ENCODE peak calls at places on chromosomes 3 and 15, in four cellular contexts. Y is astrocyte, Z is PC-3, S is right lobe of liver. T is an unnamed sample.

GRCh38 chr15:68631621-68632051 is 52.8 kb downstream of the CORO2B start:
- DNase-seq in Y (no peak), Z (no peak), S (no peak), T (no peak)

GRCh38 chr15:39358441-39359041 is 222.3 kb upstream of the THBS1 start:
- DNase-seq in Y (peak; percentile 89), Z (peak; percentile 75), S (no peak), T (peak; percentile 47)

GRCh38 chr15:89429023-89429422 is 67.4 kb downstream of the RHCG start:
- DNase-seq in Y (no peak), Z (no peak), S (no peak), T (no peak)

GRCh38 chr3:109806929-109807328 is 469.6 kb upstream of the DPPA4 start:
- DNase-seq in Y (peak; percentile 62), Z (peak; percentile 77), S (no peak), T (no peak)

GRCh38 chr15:80835338-80835737 is 56.2 kb downstream of the CEMIP start:
- DNase-seq in Y (no peak), Z (no peak), S (no peak), T (no peak)

GRCh38 chr3:188567478-188568195 is 413.7 kb downstream of the LPP start:
- DNase-seq in Y (peak; percentile 46), Z (peak; percentile 63), S (no peak), T (peak; percentile 33)

GRCh38 chr15:78007965-78008886 is 69.3 kb downstream of the TBC1D2B start:
- DNase-seq in Y (peak; percentile 76), Z (peak; percentile 75), S (peak; percentile 87), T (peak; percentile 83)

GRCh38 chr15:99925661-99926461 is 192.6 kb upstream of the LYSMD4 start:
- DNase-seq in Y (peak; percentile 4), Z (peak; percentile 13), S (peak; percentile 80), T (peak; percentile 51)

GRCh38 chr3:48070030-48070429 is 53.8 kb upstream of the MAP4 start:
- DNase-seq in Y (no peak), Z (no peak), S (no peak), T (no peak)

GRCh38 chr3:171340415-171340814 is 119.8 kb downstream of the TNIK start:
- DNase-seq in Y (no peak), Z (no peak), S (no peak), T (no peak)

GRCh38 chr3:100033184-100033583 is 81.1 kb downstream of the FILIP1L start:
- DNase-seq in Y (peak; percentile 99), Z (peak; percentile 25), S (no peak), T (no peak)

GRCh38 chr3:101992861-101993260 is 143.5 kb downstream of the NFKBIZ start:
- DNase-seq in Y (peak; percentile 71), Z (no peak), S (no peak), T (peak; percentile 56)

GRCh38 chr3:156675744-156676466 is 1.5 kb downstream of the TIPARP start:
- DNase-seq in Y (peak; percentile 82), Z (peak; percentile 99), S (peak; percentile 44), T (peak; percentile 44)

GRCh38 chr3:197367081-197367780 is 68.8 kb upstream of the DLG1 start:
- DNase-seq in Y (peak; percentile 96), Z (peak; percentile 99), S (no peak), T (no peak)
- H3K4me3 ChIP-seq in Y (no peak overlapping the region), Z (peak overlapping the region; percentile 55), S (no peak overlapping the region), T (no peak overlapping the region)

GRCh38 chr15:40443255-40443654 is 2.5 kb downstream of the BAHD1 start:
- DNase-seq in Y (no peak), Z (no peak), S (no peak), T (no peak)
- H3K4me3 ChIP-seq in Y (no peak overlapping the region), Z (no peak overlapping the region), S (no peak overlapping the region), T (no peak overlapping the region)

GRCh38 chr3:60079076-60079475 is 1029.3 kb upstream of the CFAP20DC start:
- DNase-seq in Y (no peak), Z (no peak), S (no peak), T (no peak)

GRCh38 chr3:60073228-60073627 is 1023.4 kb upstream of the CFAP20DC start:
- DNase-seq in Y (no peak), Z (no peak), S (no peak), T (no peak)

GRCh38 chr3:60080648-60081047 is 1030.8 kb upstream of the CFAP20DC start:
- DNase-seq in Y (no peak), Z (no peak), S (no peak), T (no peak)

GRCh38 chr3:60073942-60074341 is 1024.1 kb upstream of the CFAP20DC start:
- DNase-seq in Y (no peak), Z (no peak), S (no peak), T (no peak)

DNA sequence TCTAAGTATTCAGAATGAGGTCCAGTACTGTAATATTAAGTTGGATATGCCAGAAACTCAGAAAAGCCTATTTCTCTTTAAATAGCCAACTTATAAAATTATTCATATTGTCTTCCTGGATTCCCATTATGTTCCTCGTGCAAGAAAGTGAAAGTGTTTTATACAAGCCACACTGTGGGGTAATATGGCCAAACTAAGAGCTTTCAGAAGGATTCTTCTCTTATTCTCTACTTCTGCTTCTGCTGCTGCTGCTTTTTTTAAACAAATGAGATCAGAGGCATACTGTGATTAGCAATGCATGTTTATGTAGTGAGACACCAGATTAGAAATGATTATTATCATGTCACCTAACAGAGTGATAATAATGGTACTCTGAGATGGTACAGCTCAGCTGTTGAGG is 1026.5 kb upstream of the CFAP20DC start:
- DNase-seq in Y (peak; percentile 6), Z (no peak), S (no peak), T (no peak)
- H3K4me3 ChIP-seq in Y (no peak overlapping the region), Z (no peak overlapping the region), S (no peak overlapping the region), T (no peak overlapping the region)

GRCh38 chr3:119557192-119557873 is 2.1 kb downstream of the CD80 start:
- DNase-seq in Y (no peak), Z (no peak), S (no peak), T (no peak)
- H3K4me3 ChIP-seq in Y (no peak overlapping the region), Z (no peak overlapping the region), S (no peak overlapping the region), T (no peak overlapping the region)

T was measured in cardiac muscle cell.